ENCODE peak calls at places on chromosome 10, in nine cellular contexts. U is body of pancreas, G is sigmoid colon, X is A549, K is heart left ventricle, A is ovary, S is K562, B is adrenal gland, M is IMR-90. Y is an unnamed sample.

GRCh38 chr10:127580822-127581221 is 31.7 kb downstream of the NPS start:
- DNase-seq in B (no peak), G (no peak), S (no peak), U (no peak), K (no peak), A (no peak), X (no peak), M (no peak), Y (no peak)

GRCh38 chr10:131574707-131575430 is 263.3 kb upstream of the TCERG1L start:
- DNase-seq in X (no peak), K (no peak), M (no peak), B (no peak), G (no peak), U (no peak), A (no peak), S (no peak), Y (no peak)

GRCh38 chr10:67277402-67277801 is 351.6 kb downstream of the LRRTM3 start:
- DNase-seq in X (no peak), S (no peak), U (no peak), M (no peak), G (no peak), B (no peak), A (no peak), K (no peak), Y (no peak)

GRCh38 chr10:86366033-86366901 is at the start of gene GRID1:
- DNase-seq in B (peak; percentile 52), S (peak; percentile 57), U (peak; percentile 40), K (no peak), M (no peak), A (peak; percentile 38), G (peak; percentile 69), X (no peak), Y (peak; percentile 41)

GRCh38 chr10:29344073-29344820 is 55.4 kb downstream of the LYZL1 start:
- DNase-seq in B (no peak), S (no peak), K (no peak), M (peak; percentile 32), G (no peak), U (no peak), X (no peak), A (no peak), Y (no peak)

GRCh38 chr10:61120805-61121204 is 176.8 kb upstream of the RHOBTB1 start:
- DNase-seq in S (no peak), A (no peak), U (no peak), X (no peak), B (no peak), G (no peak), M (no peak), K (no peak), Y (no peak)

GRCh38 chr10:96585726-96586418 is 940 bp downstream of the TM9SF3 start:
- DNase-seq in U (peak; percentile 35), X (no peak), K (no peak), S (no peak), G (no peak), A (no peak), B (no peak), M (peak; percentile 7), Y (no peak)

GRCh38 chr10:118259288-118259906 is 82.7 kb downstream of the FAM204A start:
- DNase-seq in U (peak; percentile 45), K (no peak), M (peak; percentile 6), X (peak; percentile 29), B (peak; percentile 54), A (peak; percentile 36), G (no peak), S (peak; percentile 56), Y (no peak)

GRCh38 chr10:101840102-101840684 is 3.4 kb downstream of the KCNIP2 start:
- DNase-seq in X (no peak), M (no peak), G (no peak), B (no peak), K (no peak), A (no peak), S (peak; percentile 26), U (peak; percentile 22), Y (no peak)

GRCh38 chr10:73591935-73592699 is 975 bp upstream of the USP54 start:
- DNase-seq in U (peak; percentile 81), B (no peak), X (peak; percentile 78), G (peak; percentile 71), M (no peak), K (peak; percentile 70), S (peak; percentile 71), A (peak; percentile 31), Y (peak; percentile 71)

GRCh38 chr10:86700851-86701617 is 32.7 kb downstream of the LDB3 start:
- DNase-seq in K (peak; percentile 21), G (no peak), U (no peak), M (no peak), A (peak; percentile 1), S (no peak), B (no peak), X (no peak), Y (no peak)

GRCh38 chr10:51707821-51708424 is 8.5 kb upstream of the CSTF2T start:
- DNase-seq in K (no peak), S (no peak), B (no peak), M (no peak), A (no peak), G (no peak), U (no peak), X (no peak), Y (no peak)
- H3K27ac ChIP-seq in K (peak overlapping the region; percentile 62), S (no peak overlapping the region), B (no peak overlapping the region), M (no peak overlapping the region), A (no peak overlapping the region), G (peak overlapping the region; percentile 82), U (no peak overlapping the region), X (no peak overlapping the region), Y (peak overlapping the region; percentile 67)

GRCh38 chr10:47060993-47061500 is 149.8 kb downstream of the PTPN20 start:
- DNase-seq in U (no peak), B (no peak), S (no peak), A (no peak), K (no peak), M (no peak), G (peak; percentile 39), X (no peak), Y (no peak)
- TF ChIP-seq POLR2A in U (no peak), B (no peak), S (no peak), A (no peak), K (no peak), M (no peak), G (no peak), X (no peak), Y (no peak)

GRCh38 chr10:109067051-109067450 is 856.3 kb downstream of the XPNPEP1 start:
- DNase-seq in B (no peak), X (no peak), S (no peak), G (no peak), M (no peak), A (no peak), K (no peak), U (no peak), Y (no peak)

DNA sequence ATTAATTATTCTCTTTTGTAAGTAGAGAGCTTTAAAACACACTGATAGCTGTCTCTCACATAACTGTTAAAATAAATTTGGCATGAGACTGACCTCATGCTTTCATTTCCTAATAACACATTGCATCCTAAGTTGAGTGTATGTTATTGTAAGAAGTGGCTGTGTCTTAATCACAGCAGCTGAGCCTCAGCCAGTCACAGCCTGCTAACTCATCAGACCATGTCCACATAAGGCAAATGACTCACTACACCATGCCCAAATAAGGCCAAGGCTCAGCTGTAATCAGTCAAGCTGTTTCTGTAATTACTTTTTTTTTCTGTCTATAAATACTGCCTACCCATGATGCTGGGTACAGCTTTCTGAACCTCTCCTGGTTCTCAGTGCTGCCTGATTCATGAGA is 860.9 kb downstream of the XPNPEP1 start:
- DNase-seq in X (no peak), U (no peak), B (no peak), K (no peak), A (no peak), G (no peak), M (peak; percentile 18), S (no peak), Y (no peak)
- H3K9me3 ChIP-seq in X (no peaks in the 10 kb centered on the region), U (no peaks in the 10 kb centered on the region), B (no peaks in the 10 kb centered on the region), K (no peaks in the 10 kb centered on the region), A (no peaks in the 10 kb centered on the region), G (no peaks in the 10 kb centered on the region), M (peaks cover 2% of the 10 kb centered on the region), S (no peaks in the 10 kb centered on the region), Y (no peaks in the 10 kb centered on the region)

GRCh38 chr10:30422981-30423654 is 10.9 kb upstream of the MAP3K8 start:
- DNase-seq in M (peak; percentile 86), U (peak; percentile 52), A (no peak), S (no peak), G (peak; percentile 78), X (peak; percentile 96), K (peak; percentile 63), B (peak; percentile 50), Y (no peak)
- H3K27ac ChIP-seq in M (peak overlapping the region; percentile 33), U (no peak overlapping the region), A (no peak overlapping the region), S (no peak overlapping the region), G (peak overlapping the region; percentile 28), X (peak overlapping the region; percentile 94), K (peak overlapping the region; percentile 39), B (peak overlapping the region; percentile 27), Y (peak overlapping the region; percentile 39)

DNA sequence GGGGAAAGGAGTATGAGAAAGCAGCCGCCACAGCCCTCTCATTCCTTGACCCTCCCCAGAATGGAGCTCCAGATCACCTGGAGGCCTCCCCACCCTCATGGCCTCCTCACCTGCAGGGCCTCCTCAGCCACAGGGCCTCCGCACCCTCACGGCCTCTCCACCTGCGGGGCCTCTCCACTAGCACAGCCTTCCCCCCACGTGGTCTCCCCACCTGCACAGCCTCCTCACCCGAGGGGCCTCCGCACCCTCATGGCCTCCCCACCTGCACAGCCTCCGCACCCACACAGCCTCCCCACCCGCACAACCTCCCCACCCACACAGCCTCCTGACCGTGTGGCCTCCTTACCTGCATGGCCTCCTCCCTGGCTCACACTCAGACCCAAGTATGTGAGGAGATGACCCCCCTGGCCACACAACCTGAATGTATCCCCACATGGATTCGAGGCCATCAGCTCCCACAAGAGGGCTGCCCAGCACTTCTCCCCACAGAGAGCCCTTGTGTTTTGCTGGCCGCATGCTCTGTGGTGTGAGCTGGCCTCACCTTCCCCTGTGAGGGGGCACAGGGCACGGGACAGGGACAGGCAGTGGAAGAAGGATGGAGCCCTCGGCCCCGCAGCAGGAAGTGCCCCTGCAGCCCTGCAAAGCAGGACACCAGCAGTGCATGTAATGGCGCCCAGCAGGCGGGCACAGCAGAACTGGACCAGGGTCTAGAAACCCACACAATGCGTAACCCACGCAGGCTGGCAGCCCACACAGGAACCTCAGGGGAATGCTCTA is 3.1 kb downstream of the DIP2C start:
- DNase-seq in X (no peak), M (no peak), U (no peak), G (no peak), S (no peak), K (no peak), A (no peak), B (no peak), Y (no peak)
- TF ChIP-seq POLR2A in X (no peak), M (no peak), U (no peak), G (no peak), S (no peak), K (no peak), A (no peak), B (no peak), Y (no peak)

DNA sequence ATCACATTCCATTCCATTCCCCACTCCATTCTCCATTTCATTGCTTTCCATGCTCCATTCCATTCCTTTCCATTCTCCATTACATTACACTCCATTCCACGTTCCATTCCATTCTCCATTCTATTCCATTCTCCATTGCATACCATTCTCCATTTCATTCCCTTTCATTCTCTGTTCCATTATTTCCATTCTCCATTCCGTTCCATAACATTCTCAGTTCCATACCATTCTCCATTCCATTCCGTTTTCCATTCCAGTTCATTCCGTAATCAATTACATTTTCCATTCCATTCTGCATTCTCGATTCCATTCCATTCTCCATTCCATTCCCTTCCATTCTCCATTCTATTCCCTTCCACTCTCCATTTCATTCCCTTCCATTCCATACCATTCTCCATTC is 86.4 kb downstream of the NSUN6 start:
- DNase-seq in U (no peak), M (no peak), A (no peak), B (no peak), S (no peak), X (no peak), K (no peak), G (no peak), Y (no peak)
- H3K9me3 ChIP-seq in U (no peaks in the 10 kb centered on the region), M (no peaks in the 10 kb centered on the region), A (no peaks in the 10 kb centered on the region), B (no peaks in the 10 kb centered on the region), S (peaks cover 8% of the 10 kb centered on the region), X (peaks cover 5% of the 10 kb centered on the region), K (no peaks in the 10 kb centered on the region), G (no peaks in the 10 kb centered on the region), Y (no peaks in the 10 kb centered on the region)

Y was measured in uterus.